ENCODE peak calls at places on chromosomes 12 and 14, in six cellular contexts. S is Caco-2, F is prostate gland, Q is tibial nerve, B is stomach, W is Karpas-422. O is an unnamed sample. For H3K9me3, the result is how much of the 10 kb centered on the place peaks cover.

GRCh38 chr12:120175062-120175461 is 19.5 kb downstream of the GCN1 start:
- DNase-seq in S (no peak), F (no peak), B (no peak), Q (no peak), W (peak), O (no peak)

GRCh38 chr12:26298785-26299621 is 103.6 kb downstream of the SSPN start:
- DNase-seq in W (peak), B (no peak), F (no peak), Q (no peak), S (no peak), O (no peak)

GRCh38 chr12:118190266-118190665 is 54.3 kb downstream of the PEBP1 start:
- DNase-seq in Q (no peak), S (no peak), B (no peak), W (no peak), F (no peak), O (no peak)

GRCh38 chr12:108324678-108325358 is 14.3 kb downstream of the CMKLR1 start:
- DNase-seq in F (no peak), Q (no peak), W (no peak), B (no peak), S (no peak), O (no peak)

GRCh38 chr14:65206448-65207096 is 104.3 kb upstream of the MAX start:
- DNase-seq in W (peak), B (no peak), Q (no peak), F (no peak), S (no peak), O (no peak)

GRCh38 chr14:24289649-24290283 is 9.8 kb downstream of the DHRS1 start:
- DNase-seq in B (no peak), Q (no peak), S (no peak), W (no peak), F (no peak), O (no peak)

GRCh38 chr12:122526683-122527477 is at the start of the genes KNTC1 and RSRC2:
- DNase-seq in W (peak), Q (peak), F (peak), B (peak), S (peak), O (peak)

GRCh38 chr12:43676183-43676813 is 82.3 kb downstream of the PUS7L start:
- DNase-seq in F (no peak), S (peak), Q (no peak), W (peak), B (no peak), O (no peak)

GRCh38 chr14:31543969-31544799 is 17.0 kb upstream of the NUBPL start:
- DNase-seq in Q (no peak), F (no peak), W (peak), B (no peak), S (no peak), O (no peak)

GRCh38 chr14:101492716-101493115 is 68.6 kb upstream of the DIO3 start:
- DNase-seq in Q (no peak), F (no peak), B (no peak), W (no peak), S (no peak), O (no peak)

GRCh38 chr14:39614292-39614923 is 182.2 kb upstream of the FBXO33 start:
- DNase-seq in S (no peak), Q (no peak), B (no peak), W (no peak), F (no peak), O (no peak)

GRCh38 chr12:12506541-12506940 is 56.1 kb downstream of the DUSP16 start:
- DNase-seq in S (no peak), W (no peak), B (no peak), Q (no peak), F (no peak), O (no peak)

GRCh38 chr12:65184176-65184857 is 14.9 kb downstream of the LEMD3 start:
- DNase-seq in Q (no peak), B (no peak), S (no peak), F (no peak), W (no peak), O (no peak)

GRCh38 chr14:44316647-44317432 is 190.2 kb downstream of the FSCB start:
- DNase-seq in W (no peak), S (peak), B (no peak), Q (no peak), F (no peak), O (peak)
- H3K9me3 ChIP-seq in W (under half), S (under half), B (under half), Q (under half), F (under half), O (under half)

GRCh38 chr12:132337557-132337956 is 8.2 kb upstream of the GALNT9 start:
- DNase-seq in F (no peak), S (no peak), Q (no peak), W (no peak), B (no peak), O (no peak)
- H3K9me3 ChIP-seq in F (under half), S (under half), Q (under half), W (under half), B (under half), O (under half)

GRCh38 chr12:132966676-132967415 is 10.7 kb upstream of the ZNF605 start:
- DNase-seq in W (no peak), Q (no peak), B (no peak), S (no peak), F (no peak), O (no peak)

GRCh38 chr12:132967736-132968135 is 11.6 kb upstream of the ZNF605 start:
- DNase-seq in F (no peak), Q (no peak), B (no peak), S (no peak), W (no peak), O (no peak)

GRCh38 chr12:132972374-132972773 is 13.8 kb upstream of the ZNF26 start:
- DNase-seq in B (no peak), F (no peak), S (no peak), Q (no peak), W (no peak), O (no peak)
- H3K9me3 ChIP-seq in B (half or more), F (under half), S (under half), Q (half or more), W (under half), O (under half)

GRCh38 chr12:14999421-15000047 is 26.7 kb downstream of the PDE6H start:
- DNase-seq in F (peak), B (no peak), Q (no peak), S (no peak), W (no peak), O (no peak)
- H3K9me3 ChIP-seq in F (under half), B (under half), Q (under half), S (under half), W (under half), O (under half)

GRCh38 chr14:48771717-48772116 is 814.5 kb downstream of the RPS29 start:
- DNase-seq in B (no peak), Q (no peak), S (no peak), W (no peak), F (no peak), O (no peak)
- H3K9me3 ChIP-seq in B (under half), Q (under half), S (under half), W (under half), F (under half), O (under half)

GRCh38 chr12:34405286-34406227 is 383.3 kb downstream of the ALG10 start:
- DNase-seq in B (no peak), W (no peak), F (peak), Q (no peak), S (peak), O (peak)
- H3K9me3 ChIP-seq in B (half or more), W (under half), F (under half), Q (half or more), S (half or more), O (under half)

GRCh38 chr14:28494196-28494595 is 272.4 kb upstream of the FOXG1 start:
- DNase-seq in W (no peak), Q (no peak), F (no peak), S (no peak), B (no peak), O (no peak)
- H3K9me3 ChIP-seq in W (half or more), Q (under half), F (under half), S (under half), B (under half), O (under half)

GRCh38 chr12:1481919-1482318 is 112.5 kb downstream of the FBXL14 start:
- DNase-seq in Q (no peak), F (no peak), B (no peak), W (no peak), S (no peak), O (no peak)
- H3K9me3 ChIP-seq in Q (under half), F (under half), B (under half), W (under half), S (under half), O (under half)

GRCh38 chr12:131729254-131729955 is 18.5 kb downstream of the SFSWAP start:
- DNase-seq in Q (no peak), S (no peak), W (no peak), B (no peak), F (no peak), O (no peak)

GRCh38 chr12:131732996-131733615 is 22.2 kb downstream of the SFSWAP start:
- DNase-seq in Q (no peak), S (no peak), F (no peak), W (no peak), B (no peak), O (no peak)

GRCh38 chr12:131733874-131734273 is 23.0 kb downstream of the SFSWAP start:
- DNase-seq in F (no peak), Q (no peak), S (no peak), W (no peak), B (no peak), O (no peak)

GRCh38 chr12:131724534-131724933 is 13.6 kb downstream of the SFSWAP start:
- DNase-seq in S (no peak), Q (no peak), W (no peak), F (no peak), B (no peak), O (no peak)

GRCh38 chr12:131728720-131729119 is 17.8 kb downstream of the SFSWAP start:
- DNase-seq in S (no peak), F (no peak), B (no peak), Q (no peak), W (no peak), O (no peak)
- H3K9me3 ChIP-seq in S (under half), F (under half), B (under half), Q (under half), W (under half), O (under half)

O was measured in colonic mucosa.